ENCODE peak calls at places on chromosomes 4 and X, in five cellular contexts. One of them, this sample, is unnamed.

GRCh38 chr4:68736813-68737212 is 66.4 kb upstream of the UGT2B15 start:
- DNase-seq in NCI-H1048: no peak
- DNase-seq in EL: no peak
- DNase-seq in cardiac fibroblast: no peak
- DNase-seq in anterior cingulate cortex: no peak
- DNase-seq in this sample: no peak

GRCh38 chrX:102599950-102600579 is 750 bp downstream of the ARMCX5 start:
- DNase-seq in NCI-H1048: no peak
- DNase-seq in EL: peak
- DNase-seq in cardiac fibroblast: peak
- DNase-seq in anterior cingulate cortex: no peak
- DNase-seq in this sample: no peak

GRCh38 chr4:98623126-98623802 is 35.1 kb downstream of the TSPAN5 start:
- DNase-seq in NCI-H1048: no peak
- DNase-seq in EL: no peak
- DNase-seq in cardiac fibroblast: no peak
- DNase-seq in anterior cingulate cortex: no peak
- DNase-seq in this sample: no peak

GRCh38 chr4:15186826-15187225 is 184.5 kb downstream of the CPEB2 start:
- DNase-seq in NCI-H1048: no peak
- DNase-seq in EL: no peak
- DNase-seq in cardiac fibroblast: no peak
- DNase-seq in anterior cingulate cortex: no peak
- DNase-seq in this sample: no peak

GRCh38 chr4:105605493-105605892 is 53.1 kb downstream of the ARHGEF38 start:
- DNase-seq in NCI-H1048: no peak
- DNase-seq in EL: peak
- DNase-seq in cardiac fibroblast: peak
- DNase-seq in anterior cingulate cortex: no peak
- DNase-seq in this sample: no peak

GRCh38 chr4:116862592-116862991 is 222.8 kb downstream of the TRAM1L1 start:
- DNase-seq in NCI-H1048: no peak
- DNase-seq in EL: no peak
- DNase-seq in cardiac fibroblast: no peak
- DNase-seq in anterior cingulate cortex: no peak
- DNase-seq in this sample: no peak

GRCh38 chr4:3256230-3257124 is 7.5 kb downstream of the MSANTD1 start:
- DNase-seq in NCI-H1048: no peak
- DNase-seq in EL: no peak
- DNase-seq in cardiac fibroblast: no peak
- DNase-seq in anterior cingulate cortex: no peak
- DNase-seq in this sample: no peak

GRCh38 chr4:27094224-27094623 is 233.6 kb downstream of the STIM2 start:
- DNase-seq in NCI-H1048: no peak
- DNase-seq in EL: no peak
- DNase-seq in cardiac fibroblast: no peak
- DNase-seq in anterior cingulate cortex: no peak
- DNase-seq in this sample: no peak

GRCh38 chrX:49710744-49711319 is 15.0 kb upstream of the PAGE1 start:
- DNase-seq in NCI-H1048: no peak
- DNase-seq in EL: no peak
- DNase-seq in cardiac fibroblast: no peak
- DNase-seq in anterior cingulate cortex: no peak
- DNase-seq in this sample: no peak

GRCh38 chr4:7722716-7723115 is 216.9 kb downstream of the AFAP1 start:
- DNase-seq in NCI-H1048: no peak
- DNase-seq in EL: peak
- DNase-seq in cardiac fibroblast: no peak
- DNase-seq in anterior cingulate cortex: no peak
- DNase-seq in this sample: no peak

GRCh38 chrX:65406532-65406931 is 128.1 kb downstream of the LAS1L start:
- DNase-seq in NCI-H1048: no peak
- DNase-seq in EL: peak
- DNase-seq in cardiac fibroblast: no peak
- DNase-seq in anterior cingulate cortex: no peak
- DNase-seq in this sample: no peak

GRCh38 chr4:190017357-190018200 is 9.5 kb downstream of the FRG2 start:
- DNase-seq in NCI-H1048: no peak
- DNase-seq in EL: peak
- DNase-seq in cardiac fibroblast: no peak
- DNase-seq in anterior cingulate cortex: no peak
- DNase-seq in this sample: no peak

GRCh38 chr4:186587416-186588018 is 32.1 kb upstream of the MTNR1A start:
- DNase-seq in NCI-H1048: no peak
- DNase-seq in EL: peak
- DNase-seq in cardiac fibroblast: peak
- DNase-seq in anterior cingulate cortex: no peak
- DNase-seq in this sample: no peak

GRCh38 chr4:2489841-2490552 is 21.1 kb downstream of the RNF4 start:
- DNase-seq in NCI-H1048: no peak
- DNase-seq in EL: no peak
- DNase-seq in cardiac fibroblast: peak
- DNase-seq in anterior cingulate cortex: no peak
- DNase-seq in this sample: no peak

This sample was measured in effector memory CD4-positive, alpha-beta T cell.